ENCODE peak calls at places on chromosomes 3 and 15, in seven cellular contexts. Z is cardiac fibroblast; X is fibroblast of pulmonary artery; G is CD8-positive, alpha-beta T cell; I is Calu3; K is mammary epithelial cell; J is WERI-Rb-1. T is an unnamed sample.

GRCh38 chr15:48798319-48798718 is 12.6 kb downstream of the CEP152 start:
- DNase-seq in Z (no peak), X (no peak), G (no peak), I (no peak), K (no peak), J (peak; percentile 38), T (no peak)

GRCh38 chr3:168870892-168871291 is 775.2 kb upstream of the GOLIM4 start:
- DNase-seq in Z (peak; percentile 33), X (peak; percentile 21), G (no peak), I (peak; percentile 41), K (peak; percentile 55), J (no peak), T (no peak)

GRCh38 chr3:24202071-24202470 is 257.0 kb downstream of the NR1D2 start:
- DNase-seq in Z (no peak), X (no peak), G (no peak), I (no peak), K (no peak), J (no peak), T (no peak)

GRCh38 chr15:47517737-47518136 is 199.6 kb upstream of the SEMA6D start:
- DNase-seq in Z (peak; percentile 52), X (peak; percentile 55), G (no peak), I (no peak), K (no peak), J (no peak), T (no peak)

GRCh38 chr3:133213942-133214341 is 175.8 kb downstream of the TMEM108 start:
- DNase-seq in Z (no peak), X (no peak), G (no peak), I (no peak), K (no peak), J (no peak), T (no peak)

GRCh38 chr3:157107644-157108133 is 52.3 kb downstream of the CCNL1 start:
- DNase-seq in Z (no peak), X (no peak), G (no peak), I (no peak), K (no peak), J (no peak), T (no peak)

GRCh38 chr3:126784254-126784653 is 80.2 kb downstream of the CHCHD6 start:
- DNase-seq in Z (no peak), X (no peak), G (no peak), I (no peak), K (no peak), J (no peak), T (no peak)

GRCh38 chr3:155161630-155162292 is 81.6 kb downstream of the MME start:
- DNase-seq in Z (no peak), X (no peak), G (no peak), I (no peak), K (no peak), J (no peak), T (no peak)

GRCh38 chr3:10189557-10190374 is 25.0 kb downstream of the IRAK2 start:
- DNase-seq in Z (peak; percentile 82), X (peak; percentile 90), G (no peak), I (peak; percentile 86), K (peak; percentile 98), J (no peak), T (no peak)

GRCh38 chr15:58483316-58483715 is 51.5 kb downstream of the LIPC start:
- DNase-seq in Z (no peak), X (no peak), G (no peak), I (no peak), K (no peak), J (no peak), T (no peak)

GRCh38 chr3:50269977-50270413 is 1.0 kb downstream of the SEMA3B start:
- DNase-seq in Z (peak; percentile 49), X (peak; percentile 49), G (no peak), I (peak; percentile 43), K (peak; percentile 59), J (no peak), T (no peak)

GRCh38 chr3:100210777-100211145 is 50.0 kb upstream of the TBC1D23 start:
- DNase-seq in Z (peak; percentile 84), X (peak; percentile 89), G (no peak), I (no peak), K (peak; percentile 25), J (no peak), T (no peak)

GRCh38 chr15:87628311-87628710 is 628.2 kb downstream of the NTRK3 start:
- DNase-seq in Z (no peak), X (no peak), G (no peak), I (no peak), K (no peak), J (no peak), T (no peak)

GRCh38 chr15:31327674-31328424 is 1.2 kb downstream of the KLF13 start:
- DNase-seq in Z (peak; percentile 45), X (peak; percentile 43), G (peak; percentile 56), I (peak; percentile 33), K (peak; percentile 28), J (peak; percentile 41), T (peak; percentile 80)

GRCh38 chr3:4805662-4806061 is 173.6 kb upstream of the BHLHE40 start:
- DNase-seq in Z (no peak), X (no peak), G (no peak), I (no peak), K (no peak), J (no peak), T (no peak)

GRCh38 chr3:99522147-99522546 is 116.2 kb upstream of the COL8A1 start:
- DNase-seq in Z (no peak), X (no peak), G (no peak), I (no peak), K (no peak), J (no peak), T (no peak)

DNA sequence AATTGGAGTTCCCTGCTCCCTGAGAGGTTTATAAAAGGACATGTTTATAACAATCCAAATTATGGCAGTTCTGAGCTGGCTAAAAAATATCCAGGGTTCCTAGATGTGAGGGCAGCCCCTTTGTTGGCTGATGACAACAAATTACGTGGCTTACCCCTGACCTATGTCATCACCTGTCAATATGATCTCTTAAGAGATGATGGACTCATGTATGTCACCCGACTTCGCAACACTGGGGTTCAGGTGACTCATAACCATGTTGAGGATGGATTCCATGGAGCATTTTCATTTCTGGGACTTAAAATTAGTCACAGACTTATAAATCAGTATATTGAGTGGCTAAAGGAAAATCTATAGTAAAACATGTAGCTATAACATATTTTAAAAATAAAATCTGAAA is 13.9 kb downstream of the AADAC start:
- DNase-seq in Z (no peak), X (no peak), G (no peak), I (no peak), K (peak; percentile 22), J (no peak), T (no peak)
- TF ChIP-seq CTCF in Z (no peak), X (no peak), G (no peak), I (no peak), K (no peak), J (no peak), T (no peak)

GRCh38 chr3:46168583-46168982 is 39.5 kb downstream of the CCR1 start:
- DNase-seq in Z (no peak), X (no peak), G (no peak), I (no peak), K (no peak), J (no peak), T (no peak)
- TF ChIP-seq CTCF in Z (no peak), X (no peak), G (no peak), I (no peak), K (no peak), J (no peak), T (no peak)

GRCh38 chr15:75371486-75371885 is 3.1 kb upstream of the MAN2C1 start:
- DNase-seq in Z (no peak), X (no peak), G (no peak), I (no peak), K (peak; percentile 53), J (no peak), T (no peak)
- TF ChIP-seq CTCF in Z (no peak), X (no peak), G (no peak), I (no peak), K (no peak), J (no peak), T (no peak)

DNA sequence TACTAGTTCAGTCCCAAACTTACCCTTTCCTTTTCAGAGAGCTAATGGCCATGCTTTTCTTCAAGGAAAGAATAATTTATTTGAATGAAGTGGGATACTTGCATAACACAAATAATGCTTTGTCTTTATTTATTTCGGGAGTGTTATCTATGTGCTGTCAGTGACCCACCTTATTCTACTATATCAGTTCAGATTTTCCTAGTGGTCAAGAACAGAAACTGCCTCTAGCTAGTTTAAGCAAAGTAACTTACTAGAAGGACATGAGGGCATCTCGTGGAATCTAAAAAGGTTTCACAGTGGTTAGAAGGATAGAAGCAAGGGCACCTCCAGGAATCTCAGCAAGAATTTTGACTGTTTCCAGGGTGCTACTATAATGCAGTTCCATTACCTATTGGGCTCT is 3.8 kb upstream of the TIMMDC1 start:
- DNase-seq in Z (no peak), X (no peak), G (no peak), I (no peak), K (no peak), J (no peak), T (no peak)
- TF ChIP-seq CTCF in Z (no peak), X (peak; percentile 2), G (no peak), I (no peak), K (peak; percentile 9), J (no peak), T (no peak)

T was measured in activated B cell treated with CpG ODN at 0.5 μM for 24 hours.